ENCODE peak calls at places on chromosomes 1 and 21, in eight cellular contexts. One of them, this sample, is unnamed.

GRCh38 chr21:45972716-45973474 is 8.7 kb upstream of the COL6A1 start:
- DNase-seq in activated CD4-positive, alpha-beta T cell treated with anti-CD3 and anti-CD28 coated beads, Interleukin-2, amount 50 U/mL, for 48 hours: no peak
- DNase-seq in astrocyte of the spinal cord: peak; percentile 89
- DNase-seq in body of pancreas: peak; percentile 51
- DNase-seq in RPMI7951: peak; percentile 96
- DNase-seq in aorta: peak; percentile 89
- DNase-seq in HuH-7.5: peak; percentile 14
- DNase-seq in right lobe of liver: no peak
- DNase-seq in this sample: peak; percentile 60

GRCh38 chr1:155175927-155176371 is 2.3 kb downstream of the TRIM46 start:
- DNase-seq in activated CD4-positive, alpha-beta T cell treated with anti-CD3 and anti-CD28 coated beads, Interleukin-2, amount 50 U/mL, for 48 hours: peak; percentile 37
- DNase-seq in astrocyte of the spinal cord: no peak
- DNase-seq in body of pancreas: peak; percentile 42
- DNase-seq in RPMI7951: no peak
- DNase-seq in aorta: peak; percentile 76
- DNase-seq in HuH-7.5: no peak
- DNase-seq in right lobe of liver: no peak
- DNase-seq in this sample: peak; percentile 15

GRCh38 chr1:119483441-119484200 is 23.4 kb upstream of the HSD3B1 start:
- DNase-seq in activated CD4-positive, alpha-beta T cell treated with anti-CD3 and anti-CD28 coated beads, Interleukin-2, amount 50 U/mL, for 48 hours: no peak
- DNase-seq in astrocyte of the spinal cord: no peak
- DNase-seq in body of pancreas: no peak
- DNase-seq in RPMI7951: no peak
- DNase-seq in aorta: no peak
- DNase-seq in HuH-7.5: no peak
- DNase-seq in right lobe of liver: no peak
- DNase-seq in this sample: no peak

GRCh38 chr1:38817958-38818705 is 41.4 kb downstream of the RRAGC start:
- DNase-seq in activated CD4-positive, alpha-beta T cell treated with anti-CD3 and anti-CD28 coated beads, Interleukin-2, amount 50 U/mL, for 48 hours: peak; percentile 64
- DNase-seq in astrocyte of the spinal cord: no peak
- DNase-seq in body of pancreas: no peak
- DNase-seq in RPMI7951: no peak
- DNase-seq in aorta: peak; percentile 82
- DNase-seq in HuH-7.5: peak; percentile 53
- DNase-seq in right lobe of liver: no peak
- DNase-seq in this sample: no peak

GRCh38 chr21:43735236-43736091 is 16.5 kb downstream of the PDXK start:
- DNase-seq in activated CD4-positive, alpha-beta T cell treated with anti-CD3 and anti-CD28 coated beads, Interleukin-2, amount 50 U/mL, for 48 hours: no peak
- DNase-seq in astrocyte of the spinal cord: no peak
- DNase-seq in body of pancreas: no peak
- DNase-seq in RPMI7951: no peak
- DNase-seq in aorta: peak; percentile 70
- DNase-seq in HuH-7.5: no peak
- DNase-seq in right lobe of liver: no peak
- DNase-seq in this sample: no peak

GRCh38 chr1:88341436-88341835 is 342.6 kb upstream of the PKN2 start:
- DNase-seq in activated CD4-positive, alpha-beta T cell treated with anti-CD3 and anti-CD28 coated beads, Interleukin-2, amount 50 U/mL, for 48 hours: no peak
- DNase-seq in astrocyte of the spinal cord: no peak
- DNase-seq in body of pancreas: no peak
- DNase-seq in RPMI7951: no peak
- DNase-seq in aorta: no peak
- DNase-seq in HuH-7.5: no peak
- DNase-seq in right lobe of liver: no peak
- DNase-seq in this sample: no peak

GRCh38 chr1:10939654-10940450 is 72.6 kb upstream of the TARDBP start:
- DNase-seq in activated CD4-positive, alpha-beta T cell treated with anti-CD3 and anti-CD28 coated beads, Interleukin-2, amount 50 U/mL, for 48 hours: peak; percentile 75
- DNase-seq in astrocyte of the spinal cord: peak; percentile 4
- DNase-seq in body of pancreas: no peak
- DNase-seq in RPMI7951: peak; percentile 83
- DNase-seq in aorta: no peak
- DNase-seq in HuH-7.5: no peak
- DNase-seq in right lobe of liver: no peak
- DNase-seq in this sample: peak; percentile 62

GRCh38 chr1:182784556-182785171 is 4.9 kb upstream of the NPL start:
- DNase-seq in activated CD4-positive, alpha-beta T cell treated with anti-CD3 and anti-CD28 coated beads, Interleukin-2, amount 50 U/mL, for 48 hours: no peak
- DNase-seq in astrocyte of the spinal cord: peak; percentile 59
- DNase-seq in body of pancreas: no peak
- DNase-seq in RPMI7951: peak; percentile 51
- DNase-seq in aorta: no peak
- DNase-seq in HuH-7.5: no peak
- DNase-seq in right lobe of liver: no peak
- DNase-seq in this sample: peak; percentile 45

GRCh38 chr1:238401138-238401537 is 510.4 kb upstream of the ZP4 start:
- DNase-seq in activated CD4-positive, alpha-beta T cell treated with anti-CD3 and anti-CD28 coated beads, Interleukin-2, amount 50 U/mL, for 48 hours: no peak
- DNase-seq in astrocyte of the spinal cord: no peak
- DNase-seq in body of pancreas: no peak
- DNase-seq in RPMI7951: no peak
- DNase-seq in aorta: no peak
- DNase-seq in HuH-7.5: no peak
- DNase-seq in right lobe of liver: no peak
- DNase-seq in this sample: no peak

GRCh38 chr1:88708011-88708410 is 23.9 kb downstream of the PKN2 start:
- DNase-seq in activated CD4-positive, alpha-beta T cell treated with anti-CD3 and anti-CD28 coated beads, Interleukin-2, amount 50 U/mL, for 48 hours: no peak
- DNase-seq in astrocyte of the spinal cord: no peak
- DNase-seq in body of pancreas: no peak
- DNase-seq in RPMI7951: no peak
- DNase-seq in aorta: no peak
- DNase-seq in HuH-7.5: no peak
- DNase-seq in right lobe of liver: no peak
- DNase-seq in this sample: no peak

GRCh38 chr1:237794071-237794470 is 96.7 kb downstream of the ZP4 start:
- DNase-seq in activated CD4-positive, alpha-beta T cell treated with anti-CD3 and anti-CD28 coated beads, Interleukin-2, amount 50 U/mL, for 48 hours: no peak
- DNase-seq in astrocyte of the spinal cord: no peak
- DNase-seq in body of pancreas: no peak
- DNase-seq in RPMI7951: no peak
- DNase-seq in aorta: no peak
- DNase-seq in HuH-7.5: no peak
- DNase-seq in right lobe of liver: no peak
- DNase-seq in this sample: no peak

GRCh38 chr1:241240084-241240483 is 116.9 kb downstream of the RGS7 start:
- DNase-seq in activated CD4-positive, alpha-beta T cell treated with anti-CD3 and anti-CD28 coated beads, Interleukin-2, amount 50 U/mL, for 48 hours: no peak
- DNase-seq in astrocyte of the spinal cord: peak; percentile 2
- DNase-seq in body of pancreas: peak; percentile 15
- DNase-seq in RPMI7951: no peak
- DNase-seq in aorta: no peak
- DNase-seq in HuH-7.5: no peak
- DNase-seq in right lobe of liver: no peak
- DNase-seq in this sample: no peak